ENCODE peak calls at places on chromosome 5, in seven cellular contexts. F is MM.1S; L is PC-3; X is upper lobe of right lung; N is CD8-positive, alpha-beta T cell; W is AG04450; B is small intestine. P is an unnamed sample.
A peak's percentile ranks its signal among the peaks of the same experiment; 100 is the strongest.

GRCh38 chr5:5149154-5149553 is 9.0 kb downstream of the ADAMTS16 start:
- DNase-seq in N (no peak), B (no peak), W (no peak), F (no peak), X (no peak), L (no peak), P (no peak)

GRCh38 chr5:77394064-77394716 is 97.9 kb downstream of the WDR41 start:
- DNase-seq in N (no peak), X (no peak), W (no peak), F (no peak), B (no peak), L (no peak), P (no peak)

GRCh38 chr5:32403760-32404159 is 40.8 kb downstream of the ZFR start:
- DNase-seq in L (no peak), W (no peak), B (no peak), N (no peak), F (no peak), X (no peak), P (no peak)

GRCh38 chr5:127010362-127010761 is 20.0 kb downstream of the MARCHF3 start:
- DNase-seq in L (no peak), F (no peak), X (no peak), W (no peak), B (no peak), N (no peak), P (no peak)

GRCh38 chr5:116440329-116440895 is 134.2 kb downstream of the SEMA6A start:
- DNase-seq in L (no peak), N (no peak), F (no peak), W (no peak), X (no peak), B (no peak), P (no peak)

GRCh38 chr5:39700523-39700922 is 275.7 kb upstream of the DAB2 start:
- DNase-seq in W (no peak), X (no peak), B (no peak), F (no peak), N (no peak), L (no peak), P (no peak)

GRCh38 chr5:169299651-169300467 is 1.1 kb downstream of the SLIT3 start:
- DNase-seq in W (no peak), X (no peak), B (no peak), L (no peak), N (no peak), F (no peak), P (no peak)

GRCh38 chr5:24365406-24365805 is 279.4 kb downstream of the CDH10 start:
- DNase-seq in N (no peak), F (no peak), L (peak; percentile 19), B (no peak), X (no peak), W (no peak), P (no peak)

GRCh38 chr5:134122530-134122929 is 8.0 kb downstream of the TCF7 start:
- DNase-seq in W (no peak), L (no peak), B (peak; percentile 38), N (peak; percentile 48), F (peak; percentile 24), X (no peak), P (no peak)

GRCh38 chr5:75510836-75511434 is 494 bp downstream of the CERT1 start:
- DNase-seq in X (peak; percentile 83), L (peak; percentile 5), N (peak; percentile 22), F (peak; percentile 16), W (no peak), B (peak; percentile 69), P (no peak)

DNA sequence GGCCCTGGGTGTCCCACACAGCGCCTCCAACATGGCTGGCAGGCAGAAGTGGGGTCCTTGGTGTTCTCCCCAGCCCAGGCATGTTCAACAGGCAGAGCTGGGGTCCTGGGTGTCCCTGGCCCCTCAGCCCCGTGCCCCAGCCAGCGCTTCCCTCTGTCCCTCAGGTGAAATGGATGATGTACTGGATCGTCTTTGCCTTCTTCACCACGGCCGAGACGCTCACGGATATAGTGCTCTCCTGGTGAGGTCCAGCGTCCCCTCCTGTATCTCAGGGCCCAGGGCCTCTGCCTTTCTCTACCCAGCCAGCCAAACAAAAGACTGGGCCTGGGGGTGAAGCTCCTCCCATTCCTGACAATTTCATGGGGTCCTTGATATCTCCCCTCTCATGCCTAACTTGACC is 2.4 kb downstream of the REEP2 start:
- DNase-seq in W (no peak), F (no peak), B (no peak), L (no peak), N (no peak), X (peak; percentile 40), P (no peak)
- H3K4me3 ChIP-seq in W (no peak overlapping the region), F (no peak overlapping the region), B (no peak overlapping the region), L (no peak overlapping the region), N (no peak overlapping the region), X (no peak overlapping the region), P (no peak overlapping the region)

GRCh38 chr5:10306114-10306513 is 1.6 kb downstream of the CMBL start:
- DNase-seq in N (no peak), X (no peak), F (no peak), B (peak; percentile 87), W (no peak), L (peak; percentile 34), P (no peak)
- H3K4me3 ChIP-seq in N (no peak overlapping the region), X (no peak overlapping the region), F (no peak overlapping the region), B (peak overlapping the region; percentile 79), W (peak overlapping the region; percentile 72), L (peak overlapping the region; percentile 76), P (no peak overlapping the region)

DNA sequence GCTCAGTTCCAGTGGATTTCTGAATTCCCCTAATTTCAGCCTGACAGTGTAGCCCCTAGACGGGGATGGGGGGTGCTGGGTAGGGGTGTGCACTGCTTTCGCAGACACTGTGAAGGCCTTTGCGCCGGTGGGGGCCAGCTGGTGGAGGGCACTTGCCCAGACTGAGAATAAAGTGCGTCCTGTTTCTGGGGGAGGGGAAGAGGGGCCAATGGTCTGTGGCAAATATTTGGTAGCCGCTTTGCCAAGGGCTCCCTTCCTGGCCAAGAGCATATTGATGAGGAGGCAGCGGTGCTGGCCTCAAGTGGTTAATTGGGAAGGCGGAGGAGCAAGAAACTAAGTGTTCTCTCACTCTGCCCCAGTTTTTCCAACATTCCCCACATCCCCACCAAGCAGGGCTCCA is 1.4 kb downstream of the CXCL14 start:
- DNase-seq in B (no peak), L (no peak), N (no peak), W (no peak), X (no peak), F (no peak), P (no peak)
- H3K4me3 ChIP-seq in B (no peak overlapping the region), L (no peak overlapping the region), N (no peak overlapping the region), W (no peak overlapping the region), X (no peak overlapping the region), F (no peak overlapping the region), P (peak overlapping the region; percentile 46)

GRCh38 chr5:31196309-31196708 is 2.8 kb downstream of the CDH6 start:
- DNase-seq in X (no peak), B (no peak), W (no peak), F (no peak), L (peak; percentile 52), N (no peak), P (no peak)

GRCh38 chr5:31193026-31193425 is 460 bp upstream of the CDH6 start:
- DNase-seq in F (no peak), B (peak; percentile 36), L (no peak), W (no peak), N (no peak), X (no peak), P (no peak)

GRCh38 chr5:31194458-31194808 is 947 bp downstream of the CDH6 start:
- DNase-seq in L (peak; percentile 17), X (no peak), F (no peak), N (no peak), W (no peak), B (peak; percentile 31), P (no peak)

GRCh38 chr5:31193591-31194457 is at the start of gene CDH6:
- DNase-seq in N (no peak), B (peak; percentile 8), F (no peak), L (peak; percentile 33), X (peak; percentile 66), W (peak; percentile 26), P (no peak)

DNA sequence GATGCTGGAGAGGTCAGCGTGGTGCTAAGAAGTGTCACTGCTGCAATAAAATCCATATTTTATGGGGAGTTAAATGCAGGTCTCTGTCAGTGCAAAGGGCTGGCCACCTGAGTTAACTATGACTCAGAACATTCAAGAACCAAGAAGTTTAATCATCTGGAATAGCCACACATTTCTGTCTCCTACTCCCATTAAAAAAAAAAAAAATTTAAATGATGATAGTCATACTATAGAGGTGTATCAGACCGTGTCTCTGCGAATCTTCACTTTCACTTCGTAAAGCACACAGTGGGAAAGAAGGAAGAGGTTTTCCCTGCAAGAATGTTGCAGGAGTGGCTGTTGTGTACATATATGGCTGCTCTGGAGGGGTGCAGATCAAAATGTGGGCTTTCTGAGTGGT is 1.4 kb downstream of the CDH6 start:
- DNase-seq in W (no peak), L (peak; percentile 56), B (peak; percentile 31), X (no peak), N (no peak), F (no peak), P (no peak)
- H3K4me3 ChIP-seq in W (peak overlapping the region; percentile 76), L (peak overlapping the region; percentile 72), B (peak overlapping the region; percentile 54), X (peak overlapping the region; percentile 39), N (no peak overlapping the region), F (no peak overlapping the region), P (peak overlapping the region; percentile 79)

GRCh38 chr5:51389326-51389581 is 6.0 kb downstream of the ISL1 start:
- DNase-seq in B (no peak), X (no peak), W (no peak), N (no peak), L (no peak), F (no peak), P (no peak)

GRCh38 chr5:51387854-51388320 is 4.6 kb downstream of the ISL1 start:
- DNase-seq in N (no peak), F (no peak), L (no peak), B (no peak), X (no peak), W (no peak), P (no peak)

GRCh38 chr5:51385214-51385613 is 2.0 kb downstream of the ISL1 start:
- DNase-seq in X (no peak), L (no peak), B (no peak), N (no peak), W (no peak), F (no peak), P (no peak)

GRCh38 chr5:51388488-51389325 is 5.5 kb downstream of the ISL1 start:
- DNase-seq in N (no peak), F (no peak), W (no peak), X (no peak), B (no peak), L (no peak), P (no peak)

GRCh38 chr5:51386916-51387853 is 3.9 kb downstream of the ISL1 start:
- DNase-seq in L (no peak), W (no peak), B (no peak), X (no peak), F (no peak), N (no peak), P (no peak)
- H3K4me3 ChIP-seq in L (peak overlapping the region; percentile 86), W (no peak overlapping the region), B (no peak overlapping the region), X (no peak overlapping the region), F (no peak overlapping the region), N (no peak overlapping the region), P (no peak overlapping the region)

DNA sequence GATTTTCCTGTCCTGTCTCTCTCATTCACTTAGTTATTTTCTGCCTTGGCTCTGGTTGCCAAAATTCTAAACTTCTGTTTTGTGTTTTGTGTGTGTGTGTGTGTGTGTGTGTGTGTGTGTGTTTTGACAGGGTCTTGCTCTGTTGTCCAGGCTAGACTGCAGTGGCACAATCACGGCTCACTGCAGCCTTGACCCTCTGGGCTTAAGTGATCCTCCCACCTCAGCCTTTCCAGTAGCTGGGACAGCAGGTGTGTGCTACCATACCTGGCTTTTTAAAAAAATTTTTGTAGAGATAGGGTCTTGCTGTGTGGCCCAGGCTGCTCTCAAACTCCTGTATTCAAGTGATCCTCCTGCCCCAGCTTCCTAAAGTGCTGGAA is 17.2 kb downstream of the UBE2D2 start:
- DNase-seq in B (no peak), L (no peak), W (no peak), N (no peak), X (no peak), F (no peak), P (no peak)
- H3K4me3 ChIP-seq in B (no peak overlapping the region), L (no peak overlapping the region), W (no peak overlapping the region), N (no peak overlapping the region), X (no peak overlapping the region), F (no peak overlapping the region), P (no peak overlapping the region)